ENCODE peak calls at places on chromosomes 12 and 14, in nine cellular contexts. H, N, J, U, M, Y, B, O and X are unnamed samples.

GRCh38 chr14:101232340-101233015 is 328.8 kb upstream of the DIO3 start:
- DNase-seq in H (no peak), N (no peak), J (peak), U (no peak), M (no peak), Y (peak), B (no peak), O (no peak), X (no peak)

GRCh38 chr14:101721951-101722661 is 39.4 kb upstream of the PPP2R5C start:
- DNase-seq in H (no peak), N (peak), J (no peak), U (peak), M (no peak), Y (no peak), B (peak), O (no peak), X (peak)

GRCh38 chr14:69654109-69654508 is 42.7 kb downstream of the SUSD6 start:
- DNase-seq in H (peak), N (peak), J (no peak), U (no peak), M (no peak), Y (no peak), B (no peak), O (no peak), X (no peak)

GRCh38 chr12:27969011-27969900 is 3.3 kb downstream of the PTHLH start:
- DNase-seq in H (no peak), N (no peak), J (peak), U (no peak), M (no peak), Y (peak), B (no peak), O (no peak), X (peak)

GRCh38 chr12:46981627-46982026 is 97.8 kb upstream of the PCED1B start:
- DNase-seq in H (no peak), N (no peak), J (no peak), U (no peak), M (no peak), Y (no peak), B (no peak), O (no peak), X (no peak)

GRCh38 chr12:70840966-70841365 is 79.6 kb downstream of the PTPRR start:
- DNase-seq in H (no peak), N (no peak), J (no peak), U (no peak), M (no peak), Y (no peak), B (no peak), O (no peak), X (no peak)

GRCh38 chr14:101010293-101010692 is 106.8 kb upstream of the RTL1 start:
- DNase-seq in H (no peak), N (no peak), J (peak), U (no peak), M (no peak), Y (no peak), B (no peak), O (no peak), X (no peak)

GRCh38 chr12:991350-992278 is 591 bp downstream of the ERC1 start:
- DNase-seq in H (no peak), N (no peak), J (peak), U (no peak), M (no peak), Y (no peak), B (no peak), O (no peak), X (no peak)

GRCh38 chr12:26623136-26623535 is 209.9 kb downstream of the ITPR2 start:
- DNase-seq in H (no peak), N (no peak), J (no peak), U (no peak), M (no peak), Y (no peak), B (no peak), O (no peak), X (no peak)